ENCODE peak calls at places on chromosomes 2 and 18, in seven cellular contexts. One of them, this sample, is unnamed.
A peak's percentile ranks its signal among the peaks of the same experiment; 100 is the strongest.

GRCh38 chr18:71250191-71250590 is 961.3 kb downstream of the SOCS6 start:
- DNase-seq in upper lobe of right lung: no peak
- DNase-seq in HFF-Myc: no peak
- DNase-seq in kidney epithelial cell: no peak
- DNase-seq in CD8-positive, alpha-beta T cell: no peak
- DNase-seq in pancreas: no peak
- DNase-seq in astrocyte: no peak
- DNase-seq in this sample: no peak

GRCh38 chr2:31137211-31138036 is 816 bp downstream of the GALNT14 start:
- DNase-seq in CD8-positive, alpha-beta T cell: no peak
- DNase-seq in kidney epithelial cell: no peak
- DNase-seq in upper lobe of right lung: peak; percentile 64
- DNase-seq in pancreas: peak; percentile 10
- DNase-seq in astrocyte: no peak
- DNase-seq in HFF-Myc: no peak
- DNase-seq in this sample: peak; percentile 29

GRCh38 chr2:152504618-152505017 is 169.6 kb downstream of the FMNL2 start:
- DNase-seq in CD8-positive, alpha-beta T cell: no peak
- DNase-seq in pancreas: no peak
- DNase-seq in astrocyte: peak; percentile 74
- DNase-seq in upper lobe of right lung: no peak
- DNase-seq in HFF-Myc: no peak
- DNase-seq in kidney epithelial cell: no peak
- DNase-seq in this sample: no peak

GRCh38 chr2:185475868-185476267 is 262.7 kb upstream of the FSIP2 start:
- DNase-seq in kidney epithelial cell: no peak
- DNase-seq in astrocyte: no peak
- DNase-seq in pancreas: no peak
- DNase-seq in upper lobe of right lung: no peak
- DNase-seq in HFF-Myc: no peak
- DNase-seq in CD8-positive, alpha-beta T cell: no peak
- DNase-seq in this sample: no peak

GRCh38 chr18:79863161-79863945 is 65.6 kb downstream of the KCNG2 start:
- DNase-seq in CD8-positive, alpha-beta T cell: no peak
- DNase-seq in HFF-Myc: no peak
- DNase-seq in pancreas: no peak
- DNase-seq in astrocyte: no peak
- DNase-seq in upper lobe of right lung: peak; percentile 47
- DNase-seq in kidney epithelial cell: no peak
- DNase-seq in this sample: no peak

GRCh38 chr18:43159091-43159490 is 43.6 kb upstream of the RIT2 start:
- DNase-seq in upper lobe of right lung: no peak
- DNase-seq in CD8-positive, alpha-beta T cell: no peak
- DNase-seq in kidney epithelial cell: no peak
- DNase-seq in HFF-Myc: no peak
- DNase-seq in pancreas: no peak
- DNase-seq in astrocyte: peak; percentile 58
- DNase-seq in this sample: no peak

GRCh38 chr2:55311444-55311870 is 42.4 kb upstream of the MTIF2 start:
- DNase-seq in astrocyte: no peak
- DNase-seq in upper lobe of right lung: no peak
- DNase-seq in HFF-Myc: peak; percentile 5
- DNase-seq in CD8-positive, alpha-beta T cell: no peak
- DNase-seq in pancreas: no peak
- DNase-seq in kidney epithelial cell: peak; percentile 12
- DNase-seq in this sample: no peak

GRCh38 chr18:67525328-67526110 is 9.0 kb upstream of the DSEL start:
- DNase-seq in pancreas: peak; percentile 53
- DNase-seq in upper lobe of right lung: no peak
- DNase-seq in CD8-positive, alpha-beta T cell: no peak
- DNase-seq in astrocyte: peak; percentile 98
- DNase-seq in kidney epithelial cell: peak; percentile 94
- DNase-seq in HFF-Myc: peak; percentile 77
- DNase-seq in this sample: no peak

GRCh38 chr2:134391751-134392160 is 137.9 kb downstream of the MGAT5 start:
- DNase-seq in HFF-Myc: no peak
- DNase-seq in CD8-positive, alpha-beta T cell: no peak
- DNase-seq in astrocyte: peak; percentile 61
- DNase-seq in pancreas: no peak
- DNase-seq in kidney epithelial cell: peak; percentile 61
- DNase-seq in upper lobe of right lung: no peak
- DNase-seq in this sample: no peak

GRCh38 chr2:65265090-65266045 is 37.7 kb downstream of the ACTR2 start:
- DNase-seq in HFF-Myc: peak; percentile 58
- DNase-seq in astrocyte: peak; percentile 72
- DNase-seq in CD8-positive, alpha-beta T cell: no peak
- DNase-seq in pancreas: peak; percentile 49
- DNase-seq in upper lobe of right lung: no peak
- DNase-seq in kidney epithelial cell: peak; percentile 67
- DNase-seq in this sample: no peak

GRCh38 chr2:195818521-195818920 is 161.5 kb downstream of the SLC39A10 start:
- DNase-seq in astrocyte: peak; percentile 56
- DNase-seq in HFF-Myc: peak; percentile 7
- DNase-seq in upper lobe of right lung: no peak
- DNase-seq in kidney epithelial cell: no peak
- DNase-seq in CD8-positive, alpha-beta T cell: no peak
- DNase-seq in pancreas: no peak
- DNase-seq in this sample: no peak

GRCh38 chr2:86372641-86373502 is 35.4 kb upstream of the REEP1 start:
- DNase-seq in pancreas: peak; percentile 47
- DNase-seq in HFF-Myc: no peak
- DNase-seq in astrocyte: peak; percentile 25
- DNase-seq in kidney epithelial cell: no peak
- DNase-seq in CD8-positive, alpha-beta T cell: no peak
- DNase-seq in upper lobe of right lung: no peak
- DNase-seq in this sample: no peak

GRCh38 chr18:45197526-45197970 is 417.7 kb upstream of the SLC14A2 start:
- DNase-seq in astrocyte: peak; percentile 99
- DNase-seq in HFF-Myc: no peak
- DNase-seq in pancreas: no peak
- DNase-seq in upper lobe of right lung: no peak
- DNase-seq in kidney epithelial cell: peak; percentile 79
- DNase-seq in CD8-positive, alpha-beta T cell: no peak
- DNase-seq in this sample: no peak

GRCh38 chr2:233300401-233300800 is 7.2 kb upstream of the SAG start:
- DNase-seq in upper lobe of right lung: no peak
- DNase-seq in HFF-Myc: no peak
- DNase-seq in pancreas: no peak
- DNase-seq in astrocyte: no peak
- DNase-seq in CD8-positive, alpha-beta T cell: no peak
- DNase-seq in kidney epithelial cell: no peak
- DNase-seq in this sample: no peak

GRCh38 chr2:160433466-160434172 is 60.0 kb downstream of the RBMS1 start:
- DNase-seq in HFF-Myc: no peak
- DNase-seq in CD8-positive, alpha-beta T cell: no peak
- DNase-seq in kidney epithelial cell: no peak
- DNase-seq in astrocyte: no peak
- DNase-seq in upper lobe of right lung: no peak
- DNase-seq in pancreas: no peak
- DNase-seq in this sample: no peak

GRCh38 chr2:160431441-160431840 is 62.2 kb downstream of the RBMS1 start:
- DNase-seq in pancreas: no peak
- DNase-seq in astrocyte: no peak
- DNase-seq in CD8-positive, alpha-beta T cell: no peak
- DNase-seq in kidney epithelial cell: no peak
- DNase-seq in upper lobe of right lung: no peak
- DNase-seq in HFF-Myc: no peak
- DNase-seq in this sample: no peak

GRCh38 chr2:160430001-160430344 is 63.6 kb downstream of the RBMS1 start:
- DNase-seq in pancreas: no peak
- DNase-seq in astrocyte: no peak
- DNase-seq in upper lobe of right lung: no peak
- DNase-seq in HFF-Myc: no peak
- DNase-seq in kidney epithelial cell: no peak
- DNase-seq in CD8-positive, alpha-beta T cell: no peak
- DNase-seq in this sample: no peak

GRCh38 chr2:160434254-160434948 is 59.2 kb downstream of the RBMS1 start:
- DNase-seq in upper lobe of right lung: no peak
- DNase-seq in astrocyte: no peak
- DNase-seq in CD8-positive, alpha-beta T cell: no peak
- DNase-seq in kidney epithelial cell: no peak
- DNase-seq in pancreas: no peak
- DNase-seq in HFF-Myc: no peak
- DNase-seq in this sample: no peak

DNA sequence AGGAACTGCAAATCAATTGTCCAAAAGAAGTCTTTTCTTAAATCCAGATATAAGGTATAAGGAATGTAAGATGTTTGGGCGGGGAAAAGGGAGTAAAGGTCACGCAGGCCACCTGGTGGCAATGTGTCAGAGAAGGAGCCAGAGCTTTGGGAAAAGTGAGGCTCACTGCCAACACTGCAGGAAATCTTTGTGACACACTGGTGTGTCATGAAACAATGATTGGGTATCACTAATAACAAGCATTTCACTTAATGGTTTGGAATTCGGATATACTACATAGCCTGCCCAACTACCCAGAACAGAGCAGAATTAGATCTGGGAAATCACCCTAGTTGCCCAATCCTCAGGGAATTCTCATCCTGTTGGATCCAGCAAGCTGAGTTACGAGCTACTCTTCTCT is 61.0 kb downstream of the RBMS1 start:
- DNase-seq in CD8-positive, alpha-beta T cell: no peak
- DNase-seq in astrocyte: peak; percentile 79
- DNase-seq in kidney epithelial cell: peak; percentile 70
- DNase-seq in pancreas: no peak
- DNase-seq in HFF-Myc: peak; percentile 86
- DNase-seq in upper lobe of right lung: no peak
- DNase-seq in this sample: no peak
- TF ChIP-seq CTCF in CD8-positive, alpha-beta T cell: no peak
- TF ChIP-seq CTCF in astrocyte: no peak
- TF ChIP-seq CTCF in kidney epithelial cell: peak; percentile 16
- TF ChIP-seq CTCF in pancreas: no peak
- TF ChIP-seq CTCF in HFF-Myc: no peak
- TF ChIP-seq CTCF in upper lobe of right lung: no peak
- TF ChIP-seq CTCF in this sample: no peak

GRCh38 chr2:74264281-74264680 is 65.9 kb downstream of the MTHFD2 start:
- DNase-seq in astrocyte: no peak
- DNase-seq in CD8-positive, alpha-beta T cell: no peak
- DNase-seq in pancreas: no peak
- DNase-seq in HFF-Myc: no peak
- DNase-seq in kidney epithelial cell: no peak
- DNase-seq in upper lobe of right lung: no peak
- DNase-seq in this sample: no peak

GRCh38 chr2:74269667-74270066 is 71.3 kb downstream of the MTHFD2 start:
- DNase-seq in astrocyte: no peak
- DNase-seq in HFF-Myc: no peak
- DNase-seq in pancreas: no peak
- DNase-seq in CD8-positive, alpha-beta T cell: no peak
- DNase-seq in upper lobe of right lung: no peak
- DNase-seq in kidney epithelial cell: no peak
- DNase-seq in this sample: no peak

GRCh38 chr2:74261204-74261864 is 62.9 kb downstream of the MTHFD2 start:
- DNase-seq in astrocyte: no peak
- DNase-seq in kidney epithelial cell: no peak
- DNase-seq in HFF-Myc: no peak
- DNase-seq in upper lobe of right lung: no peak
- DNase-seq in CD8-positive, alpha-beta T cell: no peak
- DNase-seq in pancreas: peak; percentile 47
- DNase-seq in this sample: no peak

GRCh38 chr2:74262681-74263080 is 64.3 kb downstream of the MTHFD2 start:
- DNase-seq in upper lobe of right lung: no peak
- DNase-seq in CD8-positive, alpha-beta T cell: no peak
- DNase-seq in kidney epithelial cell: no peak
- DNase-seq in HFF-Myc: no peak
- DNase-seq in pancreas: no peak
- DNase-seq in astrocyte: no peak
- DNase-seq in this sample: no peak

GRCh38 chr2:74267068-74267467 is 68.7 kb downstream of the MTHFD2 start:
- DNase-seq in upper lobe of right lung: no peak
- DNase-seq in HFF-Myc: no peak
- DNase-seq in kidney epithelial cell: no peak
- DNase-seq in astrocyte: no peak
- DNase-seq in pancreas: peak; percentile 21
- DNase-seq in CD8-positive, alpha-beta T cell: peak; percentile 13
- DNase-seq in this sample: no peak
- TF ChIP-seq CTCF in upper lobe of right lung: peak; percentile 49
- TF ChIP-seq CTCF in HFF-Myc: no peak
- TF ChIP-seq CTCF in kidney epithelial cell: peak; percentile 45
- TF ChIP-seq CTCF in astrocyte: no peak
- TF ChIP-seq CTCF in pancreas: no peak
- TF ChIP-seq CTCF in CD8-positive, alpha-beta T cell: peak; percentile 60
- TF ChIP-seq CTCF in this sample: no peak

DNA sequence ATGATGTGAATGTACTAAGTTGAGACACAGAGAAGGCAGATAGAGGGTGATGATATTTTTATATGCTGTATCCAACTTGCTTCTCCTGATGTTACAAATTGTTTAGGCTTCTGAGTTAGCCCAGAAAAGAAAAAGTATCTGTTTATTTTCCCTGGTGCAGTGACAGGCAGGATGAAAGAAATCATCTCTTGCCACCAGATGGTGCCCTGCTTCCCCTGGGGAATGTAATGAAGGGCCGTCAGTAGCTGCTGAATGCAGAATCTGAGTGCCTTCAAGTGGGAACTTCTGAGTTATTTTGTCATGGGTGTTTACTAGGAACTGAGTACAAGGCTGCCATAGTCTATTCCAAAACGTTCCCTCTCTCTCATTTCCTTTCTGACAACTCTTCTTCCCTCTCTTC is 525.6 kb downstream of the MBD2 start:
- DNase-seq in astrocyte: peak; percentile 5
- DNase-seq in HFF-Myc: no peak
- DNase-seq in upper lobe of right lung: no peak
- DNase-seq in pancreas: peak; percentile 28
- DNase-seq in CD8-positive, alpha-beta T cell: no peak
- DNase-seq in kidney epithelial cell: peak; percentile 7
- DNase-seq in this sample: no peak
- TF ChIP-seq CTCF in astrocyte: peak; percentile 51
- TF ChIP-seq CTCF in HFF-Myc: peak; percentile 34
- TF ChIP-seq CTCF in upper lobe of right lung: peak; percentile 57
- TF ChIP-seq CTCF in pancreas: peak; percentile 11
- TF ChIP-seq CTCF in CD8-positive, alpha-beta T cell: no peak
- TF ChIP-seq CTCF in kidney epithelial cell: peak; percentile 76
- TF ChIP-seq CTCF in this sample: no peak

DNA sequence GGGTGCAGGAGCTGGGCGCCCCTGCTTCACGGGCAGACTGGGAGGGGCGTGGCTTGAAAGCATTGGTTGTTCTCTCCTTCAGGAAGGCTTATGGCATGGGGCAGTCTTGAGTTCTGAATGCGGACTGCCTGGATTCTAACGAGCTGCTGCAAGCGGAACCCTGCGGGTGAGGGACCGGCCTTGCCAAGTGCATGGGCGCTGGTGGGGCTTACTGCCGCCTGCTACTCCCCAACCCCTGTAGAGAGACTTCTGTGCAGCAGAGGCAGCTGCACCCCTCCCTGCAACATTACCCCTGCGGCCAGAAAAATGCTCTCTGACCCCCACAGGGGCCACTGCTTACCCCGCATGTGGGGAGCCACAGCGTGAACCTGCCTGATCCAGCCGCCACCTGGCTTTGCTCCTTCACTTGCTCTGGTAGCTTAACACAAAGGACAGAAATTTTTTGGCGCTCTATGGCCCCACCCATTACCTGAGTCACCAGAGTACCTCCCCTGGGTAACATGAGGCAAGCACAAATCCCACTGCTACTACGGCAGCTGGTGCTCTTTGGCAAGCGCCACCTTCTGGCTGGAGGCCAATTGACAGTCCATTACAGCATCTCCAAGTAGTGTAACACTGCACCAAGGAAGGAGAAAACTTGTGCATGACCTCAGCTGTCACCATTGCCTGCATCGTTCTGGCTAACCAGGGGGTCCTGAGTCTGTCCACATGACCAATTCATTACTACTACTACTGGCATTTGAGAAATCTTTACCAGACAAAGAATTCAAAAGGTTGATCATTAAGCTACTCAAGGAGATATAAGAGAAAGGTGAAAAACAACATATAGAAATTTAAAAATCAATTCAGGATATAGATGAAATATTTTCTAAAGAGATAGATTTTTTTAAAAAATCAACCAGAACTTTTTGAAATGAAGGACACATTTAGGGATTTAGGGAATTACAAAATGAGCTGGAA is 35.4 kb downstream of the MYL12B start:
- DNase-seq in CD8-positive, alpha-beta T cell: peak; percentile 86
- DNase-seq in pancreas: peak; percentile 98
- DNase-seq in kidney epithelial cell: peak; percentile 88
- DNase-seq in HFF-Myc: peak; percentile 93
- DNase-seq in astrocyte: peak; percentile 92
- DNase-seq in upper lobe of right lung: peak; percentile 94
- DNase-seq in this sample: peak; percentile 82
- TF ChIP-seq CTCF in CD8-positive, alpha-beta T cell: peak; percentile 79
- TF ChIP-seq CTCF in pancreas: peak; percentile 30
- TF ChIP-seq CTCF in kidney epithelial cell: peak; percentile 81
- TF ChIP-seq CTCF in HFF-Myc: peak; percentile 71
- TF ChIP-seq CTCF in astrocyte: peak; percentile 62
- TF ChIP-seq CTCF in upper lobe of right lung: peak; percentile 49
- TF ChIP-seq CTCF in this sample: no peak

This sample was measured in activated B cell treated with CpG ODN at 0.5 μM for 24 hours.